ENCODE peak calls at places on chromosomes 12 and 14, in seven cellular contexts. D is endothelial cell of umbilical vein; J is MM.1S; X is psoas muscle; M is CD8-positive, alpha-beta memory T cell; B is Peyer's patch; H is mesenchymal stem cell. F is an unnamed sample.

GRCh38 chr12:130984183-130985058 is 30.7 kb downstream of the ADGRD1 start:
- DNase-seq in D (no peak), J (no peak), X (no peak), M (no peak), B (no peak), H (no peak), F (no peak)

GRCh38 chr12:19035552-19035951 is 94.0 kb upstream of the PLEKHA5 start:
- DNase-seq in D (no peak), J (no peak), X (no peak), M (no peak), B (no peak), H (no peak), F (no peak)

GRCh38 chr12:52836491-52837175 is 2.5 kb upstream of the KRT79 start:
- DNase-seq in D (no peak), J (no peak), X (no peak), M (no peak), B (no peak), H (no peak), F (no peak)

GRCh38 chr14:76080009-76080408 is 71.7 kb upstream of the GPATCH2L start:
- DNase-seq in D (no peak), J (no peak), X (peak; percentile 83), M (no peak), B (no peak), H (no peak), F (no peak)

GRCh38 chr12:79262938-79263337 is 398.4 kb downstream of the SYT1 start:
- DNase-seq in D (no peak), J (no peak), X (no peak), M (no peak), B (no peak), H (no peak), F (no peak)

GRCh38 chr12:66775941-66776340 is 97.1 kb upstream of the GRIP1 start:
- DNase-seq in D (no peak), J (no peak), X (no peak), M (no peak), B (no peak), H (no peak), F (no peak)

GRCh38 chr12:50765325-50765911 is 1.5 kb downstream of the ATF1 start:
- DNase-seq in D (peak; percentile 64), J (peak; percentile 72), X (peak; percentile 61), M (peak; percentile 51), B (peak; percentile 72), H (peak; percentile 76), F (peak; percentile 57)

GRCh38 chr12:60830381-60830780 is 1234.6 kb downstream of the SLC16A7 start:
- DNase-seq in D (no peak), J (no peak), X (no peak), M (no peak), B (no peak), H (no peak), F (no peak)

GRCh38 chr14:21107360-21107781 is 6.5 kb downstream of the TMEM253 start:
- DNase-seq in D (no peak), J (no peak), X (no peak), M (no peak), B (no peak), H (peak; percentile 54), F (no peak)

GRCh38 chr12:66140726-66141125 is 10.2 kb upstream of the LLPH start:
- DNase-seq in D (no peak), J (no peak), X (no peak), M (no peak), B (no peak), H (peak; percentile 24), F (no peak)

GRCh38 chr14:71668186-71668912 is 263.9 kb upstream of the RGS6 start:
- DNase-seq in D (no peak), J (no peak), X (no peak), M (no peak), B (no peak), H (peak; percentile 52), F (no peak)

GRCh38 chr12:58931518-58931917 is 11.2 kb upstream of the LRIG3 start:
- DNase-seq in D (no peak), J (no peak), X (no peak), M (no peak), B (no peak), H (no peak), F (no peak)
- H3K4me1 ChIP-seq in D (peaks cover under 1% of the 10 kb centered on the region), J (no peaks in the 10 kb centered on the region), X (no peaks in the 10 kb centered on the region), M (no peaks in the 10 kb centered on the region), B (no peaks in the 10 kb centered on the region), H (peaks cover 2% of the 10 kb centered on the region), F (no peaks in the 10 kb centered on the region)

DNA sequence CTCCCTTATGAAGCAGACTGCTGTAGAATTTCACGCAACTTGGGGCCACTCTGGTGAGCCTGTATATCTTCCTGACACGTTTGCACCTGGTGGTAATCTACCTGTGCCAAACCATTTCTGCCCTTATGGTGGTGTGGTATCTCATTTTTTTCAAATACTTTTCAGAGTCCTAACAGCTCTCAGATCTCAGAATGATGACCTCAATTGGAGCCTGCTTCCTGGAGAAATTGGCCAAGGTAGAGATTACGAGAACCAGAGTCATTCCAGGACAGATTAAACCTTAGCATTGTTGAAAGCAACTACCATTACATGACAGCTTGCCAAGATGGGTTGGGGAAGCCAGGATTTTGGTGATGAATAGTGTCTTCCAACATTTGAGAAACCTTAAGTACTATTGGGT is 48.2 kb downstream of the CPSF6 start:
- DNase-seq in D (no peak), J (no peak), X (no peak), M (no peak), B (no peak), H (no peak), F (no peak)
- H3K4me3 ChIP-seq in D (no peak overlapping the region), J (no peak overlapping the region), X (no peak overlapping the region), M (no peak overlapping the region), B (no peak overlapping the region), H (no peak overlapping the region), F (no peak overlapping the region)

GRCh38 chr14:22505309-22505708 is 83.7 kb downstream of the DAD1 start:
- DNase-seq in D (no peak), J (no peak), X (no peak), M (no peak), B (no peak), H (no peak), F (no peak)
- H3K4me1 ChIP-seq in D (no peaks in the 10 kb centered on the region), J (no peaks in the 10 kb centered on the region), X (no peaks in the 10 kb centered on the region), M (peaks cover 43% of the 10 kb centered on the region), B (no peaks in the 10 kb centered on the region), H (no peaks in the 10 kb centered on the region), F (no peaks in the 10 kb centered on the region)

DNA sequence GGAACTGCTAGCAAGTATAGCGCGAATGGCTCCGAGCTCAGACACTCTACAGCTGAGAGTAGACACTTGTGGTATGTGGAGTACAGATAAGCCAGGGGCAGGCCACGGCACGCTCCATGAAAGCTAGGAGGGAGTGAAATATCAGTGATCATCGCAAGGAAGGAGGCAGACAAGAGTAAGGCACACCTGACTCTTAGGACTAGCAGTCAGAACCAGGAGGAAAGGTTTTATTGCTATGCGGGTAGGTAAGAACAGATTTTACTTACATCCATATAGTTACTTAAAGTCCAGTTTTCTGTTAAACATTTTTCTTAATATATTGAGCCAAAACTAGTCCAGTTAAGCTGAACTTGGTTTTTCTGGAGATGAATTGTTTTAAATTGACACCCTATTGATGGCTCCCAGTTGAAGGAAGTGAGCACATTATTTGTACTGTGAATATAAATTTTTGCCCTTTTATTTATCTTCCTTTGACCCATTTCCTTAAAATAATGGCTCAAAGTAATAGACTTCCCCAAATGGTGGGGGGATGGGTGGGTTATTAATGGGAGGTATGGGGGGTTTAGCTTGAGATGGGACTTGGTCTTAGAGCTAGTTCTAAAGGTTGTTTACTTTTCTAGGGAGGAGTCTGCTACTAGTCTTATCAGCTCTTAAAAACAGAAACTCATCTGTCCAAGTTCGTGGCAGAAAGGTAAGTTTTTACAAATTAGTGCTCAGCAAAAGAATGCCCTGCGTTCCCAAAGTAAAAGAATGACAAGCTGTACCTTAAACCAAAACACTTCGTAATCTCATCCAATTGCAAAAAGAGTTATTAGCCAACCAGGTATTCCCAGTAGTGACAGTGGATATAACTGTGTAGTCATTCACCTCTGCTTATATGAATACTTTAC is 5.8 kb downstream of the HNRNPA1 start:
- DNase-seq in D (no peak), J (no peak), X (no peak), M (no peak), B (no peak), H (no peak), F (peak; percentile 26)
- H3K4me3 ChIP-seq in D (no peak overlapping the region), J (no peak overlapping the region), X (peak overlapping the region; percentile 98), M (no peak overlapping the region), B (no peak overlapping the region), H (no peak overlapping the region), F (no peak overlapping the region)

GRCh38 chr12:25585662-25586061 is 32.6 kb upstream of the LMNTD1 start:
- DNase-seq in D (no peak), J (no peak), X (no peak), M (no peak), B (no peak), H (no peak), F (no peak)
- H3K4me1 ChIP-seq in D (no peaks in the 10 kb centered on the region), J (no peaks in the 10 kb centered on the region), X (no peaks in the 10 kb centered on the region), M (peaks cover 11% of the 10 kb centered on the region), B (no peaks in the 10 kb centered on the region), H (no peaks in the 10 kb centered on the region), F (peaks cover 15% of the 10 kb centered on the region)

GRCh38 chr12:124607681-124608425 is 40.4 kb upstream of the NCOR2 start:
- DNase-seq in D (no peak), J (no peak), X (no peak), M (no peak), B (no peak), H (no peak), F (no peak)
- H3K4me3 ChIP-seq in D (no peak overlapping the region), J (no peak overlapping the region), X (no peak overlapping the region), M (no peak overlapping the region), B (no peak overlapping the region), H (no peak overlapping the region), F (no peak overlapping the region)